ENCODE peak calls at places on chromosome 4, in four cellular contexts. A is cardiac muscle cell; T is heart left ventricle; L is activated CD8-positive, alpha-beta T cell treated with anti-CD3 and anti-CD28 coated beads for 36 hours. B is an unnamed sample.

GRCh38 chr4:52126946-52127345 is 75.8 kb downstream of the SPATA18 start:
- DNase-seq in A (no peak), L (no peak), T (no peak), B (no peak)

GRCh38 chr4:95183656-95184408 is 364.9 kb downstream of the UNC5C start:
- DNase-seq in L (no peak), A (no peak), T (no peak), B (no peak)

GRCh38 chr4:127968565-127968964 is 3.4 kb downstream of the ABHD18 start:
- DNase-seq in L (no peak), T (peak), A (no peak), B (no peak)

GRCh38 chr4:152273343-152273742 is 262.5 kb downstream of the FBXW7 start:
- DNase-seq in A (no peak), T (no peak), L (no peak), B (no peak)

GRCh38 chr4:114386637-114387233 is 211.9 kb upstream of the UGT8 start:
- DNase-seq in A (peak), L (peak), T (no peak), B (peak)

GRCh38 chr4:71559957-71560541 is 221.2 kb downstream of the SLC4A4 start:
- DNase-seq in T (no peak), A (peak), L (no peak), B (no peak)

GRCh38 chr4:123802082-123802658 is 405.6 kb downstream of the SPRY1 start:
- DNase-seq in T (no peak), L (no peak), A (no peak), B (no peak)

GRCh38 chr4:41722171-41722570 is 26.4 kb downstream of the PHOX2B start:
- DNase-seq in T (no peak), A (no peak), L (no peak), B (no peak)

GRCh38 chr4:36979494-36979893 is 265.0 kb upstream of the NWD2 start:
- DNase-seq in A (no peak), L (no peak), T (no peak), B (no peak)

GRCh38 chr4:3324093-3324815 is 31.4 kb downstream of the RGS12 start:
- DNase-seq in L (no peak), T (no peak), A (no peak), B (no peak)

GRCh38 chr4:135371137-135371536 is 1169.5 kb upstream of the PABPC4L start:
- DNase-seq in L (peak), T (no peak), A (no peak), B (no peak)

GRCh38 chr4:2882341-2882740 is 38.7 kb downstream of the ADD1 start:
- DNase-seq in L (no peak), A (no peak), T (no peak), B (no peak)

GRCh38 chr4:158581161-158581560 is 59.5 kb downstream of the RXFP1 start:
- DNase-seq in L (no peak), A (peak), T (no peak), B (no peak)

GRCh38 chr4:109294468-109295020 is 7.9 kb downstream of the COL25A1 start:
- DNase-seq in A (no peak), L (no peak), T (no peak), B (no peak)

GRCh38 chr4:172270421-172270820 is 457.2 kb downstream of the GALNTL6 start:
- DNase-seq in A (no peak), T (no peak), L (no peak), B (no peak)

GRCh38 chr4:114598191-114599121 is at the start of gene UGT8:
- DNase-seq in L (peak), T (no peak), A (peak), B (peak)

GRCh38 chr4:6360385-6360784 is 90.7 kb downstream of the WFS1 start:
- DNase-seq in T (no peak), L (no peak), A (no peak), B (no peak)

GRCh38 chr4:38279650-38280322 is 319.6 kb downstream of the PTTG2 start:
- DNase-seq in A (no peak), T (no peak), L (no peak), B (no peak)

GRCh38 chr4:153471691-153472080 is 5.5 kb downstream of the TMEM131L start:
- DNase-seq in L (peak), T (no peak), A (no peak), B (no peak)

GRCh38 chr4:37095925-37096324 is 148.6 kb upstream of the NWD2 start:
- DNase-seq in A (no peak), L (no peak), T (no peak), B (no peak)

GRCh38 chr4:52376107-52376704 is 282.9 kb downstream of the USP46 start:
- DNase-seq in L (peak), T (peak), A (peak), B (peak)

GRCh38 chr4:84324850-84325249 is 174.2 kb downstream of the NKX6-1 start:
- DNase-seq in L (no peak), A (no peak), T (no peak), B (no peak)

GRCh38 chr4:138952405-138952804 is 63.2 kb upstream of the NOCT start:
- DNase-seq in A (no peak), T (no peak), L (peak), B (no peak)

GRCh38 chr4:108889696-108890475 is 127.0 kb upstream of the ETNPPL start:
- DNase-seq in A (no peak), L (no peak), T (no peak), B (no peak)

GRCh38 chr4:153065286-153065685 is 129.2 kb downstream of the FHDC1 start:
- DNase-seq in T (no peak), L (no peak), A (no peak), B (no peak)

GRCh38 chr4:73668806-73669205 is 48.6 kb upstream of the RASSF6 start:
- DNase-seq in T (no peak), L (no peak), A (peak), B (no peak)

GRCh38 chr4:87783781-87784180 is 15.6 kb upstream of the IBSP start:
- DNase-seq in L (no peak), T (no peak), A (no peak), B (no peak)

GRCh38 chr4:151804821-151805220 is 44.0 kb upstream of the GATB start:
- DNase-seq in T (no peak), L (no peak), A (no peak), B (no peak)

GRCh38 chr4:3399277-3400194 is 42.2 kb upstream of the HGFAC start:
- DNase-seq in L (peak), A (no peak), T (peak), B (no peak)

GRCh38 chr4:38949416-38950051 is 81.9 kb downstream of the FAM114A1 start:
- DNase-seq in A (no peak), T (no peak), L (peak), B (peak)

GRCh38 chr4:24856586-24856985 is 56.3 kb downstream of the CCDC149 start:
- DNase-seq in A (peak), L (no peak), T (peak), B (peak)

GRCh38 chr4:21181716-21182115 is 481.5 kb downstream of the PACRGL start:
- DNase-seq in L (no peak), T (no peak), A (no peak), B (no peak)

GRCh38 chr4:4480685-4481393 is 61.0 kb downstream of the STX18 start:
- DNase-seq in L (no peak), T (no peak), A (no peak), B (no peak)
- TF ChIP-seq CTCF in L (no peak), T (no peak), A (peak), B (peak)

GRCh38 chr4:89868999-89869589 is 25.6 kb upstream of the MMRN1 start:
- DNase-seq in T (no peak), A (peak), L (no peak), B (no peak)
- TF ChIP-seq CTCF in T (peak), A (peak), L (peak), B (no peak)

GRCh38 chr4:101370663-101371210 is 23.4 kb upstream of the PPP3CA start:
- DNase-seq in A (no peak), T (no peak), L (no peak), B (no peak)
- TF ChIP-seq CTCF in A (no peak), T (no peak), L (no peak), B (no peak)

DNA sequence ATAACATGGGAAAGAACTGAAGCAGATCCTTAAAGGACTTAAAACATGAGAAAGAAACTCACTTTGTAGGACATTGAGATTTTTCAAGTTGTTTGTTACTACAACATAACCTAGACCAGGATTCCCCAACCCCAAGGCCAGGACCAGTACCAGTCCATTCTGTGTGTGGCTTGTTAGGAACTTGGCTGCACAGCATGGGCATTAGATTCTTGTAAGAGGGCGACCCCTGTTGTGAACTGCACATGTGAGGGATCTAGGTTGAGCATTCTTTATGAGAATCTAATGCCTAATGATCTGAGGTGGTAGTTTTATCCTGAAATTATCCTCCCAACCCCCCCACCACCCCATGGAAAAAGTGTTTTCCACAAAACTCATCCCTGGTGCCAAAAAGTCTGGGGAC is 566.1 kb downstream of the KCTD8 start:
- DNase-seq in A (no peak), T (no peak), L (no peak), B (no peak)
- TF ChIP-seq CTCF in A (no peak), T (no peak), L (no peak), B (no peak)

GRCh38 chr4:828641-829271 is 2.8 kb upstream of the CPLX1 start:
- DNase-seq in T (no peak), A (peak), L (no peak), B (no peak)
- TF ChIP-seq CTCF in T (no peak), A (peak), L (no peak), B (no peak)

GRCh38 chr4:53374777-53375258 is 2.6 kb upstream of the FIP1L1 start:
- DNase-seq in T (no peak), L (no peak), A (no peak), B (no peak)

GRCh38 chr4:53376900-53377299 is 541 bp upstream of the FIP1L1 start:
- DNase-seq in L (no peak), A (peak), T (no peak), B (no peak)

GRCh38 chr4:53380221-53380620 is 2.8 kb downstream of the FIP1L1 start:
- DNase-seq in T (no peak), L (no peak), A (no peak), B (no peak)

GRCh38 chr4:53378171-53378482 is 686 bp downstream of the FIP1L1 start:
- DNase-seq in A (no peak), T (no peak), L (no peak), B (no peak)

DNA sequence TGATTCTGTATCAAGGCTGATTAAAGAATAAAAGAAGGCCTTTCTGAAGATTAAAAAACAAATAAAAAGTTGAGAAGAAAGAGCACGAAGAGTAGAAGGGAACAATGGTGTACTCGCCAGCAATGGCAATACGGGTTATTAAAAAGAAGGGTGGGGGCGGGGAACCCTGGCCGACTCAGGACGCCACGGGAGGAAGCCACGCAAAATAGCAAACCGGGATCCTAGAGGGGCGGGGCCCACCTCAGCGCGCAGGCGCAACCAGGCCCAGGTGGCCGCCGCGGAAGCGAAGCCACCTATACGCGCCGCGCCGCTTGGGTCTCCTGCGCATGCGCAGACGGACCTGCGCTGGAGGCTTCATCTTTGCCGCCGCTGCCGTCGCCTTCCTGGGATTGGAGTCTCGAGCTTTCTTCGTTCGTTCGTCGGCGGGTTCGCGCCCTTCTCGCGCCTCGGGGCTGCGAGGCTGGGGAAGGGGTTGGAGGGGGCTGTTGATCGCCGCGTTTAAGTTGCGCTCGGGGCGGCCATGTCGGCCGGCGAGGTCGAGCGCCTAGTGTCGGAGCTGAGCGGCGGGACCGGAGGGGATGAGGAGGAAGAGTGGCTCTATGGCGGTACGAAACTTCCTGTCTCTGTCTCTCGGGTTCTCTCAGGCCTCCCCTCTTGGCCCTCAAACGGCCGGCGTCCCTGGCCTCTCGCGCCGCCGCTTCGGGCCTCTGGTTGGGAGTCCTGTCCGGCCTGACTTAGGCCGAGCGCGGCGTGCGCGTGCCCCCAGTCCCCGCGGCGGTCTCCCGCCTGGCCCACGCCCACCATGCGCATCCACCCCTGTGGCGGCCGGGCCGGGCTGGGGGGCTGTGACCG is at the start of gene FIP1L1:
- DNase-seq in A (peak), T (peak), L (peak), B (peak)
- TF ChIP-seq CTCF in A (no peak), T (no peak), L (no peak), B (no peak)

GRCh38 chr4:106803107-106803506 is 233.0 kb downstream of the DKK2 start:
- DNase-seq in L (no peak), A (no peak), T (no peak), B (no peak)

GRCh38 chr4:106810122-106810521 is 226.0 kb downstream of the DKK2 start:
- DNase-seq in L (no peak), A (no peak), T (no peak), B (no peak)

GRCh38 chr4:106806158-106806797 is 229.8 kb downstream of the DKK2 start:
- DNase-seq in T (no peak), L (no peak), A (no peak), B (no peak)

DNA sequence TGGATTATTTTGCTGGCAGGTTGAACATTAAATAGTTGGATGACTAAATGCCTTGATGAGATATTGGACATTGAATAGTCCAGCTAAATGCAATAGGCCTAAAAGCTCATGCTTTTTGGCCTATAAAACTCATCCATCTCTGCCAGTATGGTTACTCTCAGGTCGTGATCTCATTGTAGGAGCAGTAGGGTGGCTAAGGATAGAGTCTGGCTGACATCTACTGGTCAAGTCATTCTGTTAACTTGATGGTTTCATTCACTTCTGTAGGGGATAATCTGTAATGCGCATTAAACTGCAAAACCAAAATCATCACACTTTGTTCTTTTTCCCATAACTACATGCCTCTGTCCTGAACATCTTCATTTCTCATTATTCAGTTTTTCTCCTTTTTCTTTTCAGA is 227.0 kb downstream of the DKK2 start:
- DNase-seq in L (no peak), T (no peak), A (peak), B (no peak)
- TF ChIP-seq CTCF in L (no peak), T (no peak), A (peak), B (no peak)

GRCh38 chr4:76952631-76953587 is 3.4 kb downstream of the SEPTIN11 start:
- DNase-seq in L (no peak), T (no peak), A (no peak), B (no peak)

GRCh38 chr4:76950052-76950845 is 697 bp downstream of the SEPTIN11 start:
- DNase-seq in A (peak), T (peak), L (peak), B (peak)

GRCh38 chr4:76951333-76952033 is 1.9 kb downstream of the SEPTIN11 start:
- DNase-seq in L (no peak), T (no peak), A (peak), B (no peak)

GRCh38 chr4:76950846-76951321 is 1.3 kb downstream of the SEPTIN11 start:
- DNase-seq in A (peak), T (no peak), L (peak), B (peak)

GRCh38 chr4:76952071-76952470 is 2.5 kb downstream of the SEPTIN11 start:
- DNase-seq in T (no peak), L (no peak), A (no peak), B (no peak)
- TF ChIP-seq CTCF in T (no peak), L (no peak), A (no peak), B (no peak)

DNA sequence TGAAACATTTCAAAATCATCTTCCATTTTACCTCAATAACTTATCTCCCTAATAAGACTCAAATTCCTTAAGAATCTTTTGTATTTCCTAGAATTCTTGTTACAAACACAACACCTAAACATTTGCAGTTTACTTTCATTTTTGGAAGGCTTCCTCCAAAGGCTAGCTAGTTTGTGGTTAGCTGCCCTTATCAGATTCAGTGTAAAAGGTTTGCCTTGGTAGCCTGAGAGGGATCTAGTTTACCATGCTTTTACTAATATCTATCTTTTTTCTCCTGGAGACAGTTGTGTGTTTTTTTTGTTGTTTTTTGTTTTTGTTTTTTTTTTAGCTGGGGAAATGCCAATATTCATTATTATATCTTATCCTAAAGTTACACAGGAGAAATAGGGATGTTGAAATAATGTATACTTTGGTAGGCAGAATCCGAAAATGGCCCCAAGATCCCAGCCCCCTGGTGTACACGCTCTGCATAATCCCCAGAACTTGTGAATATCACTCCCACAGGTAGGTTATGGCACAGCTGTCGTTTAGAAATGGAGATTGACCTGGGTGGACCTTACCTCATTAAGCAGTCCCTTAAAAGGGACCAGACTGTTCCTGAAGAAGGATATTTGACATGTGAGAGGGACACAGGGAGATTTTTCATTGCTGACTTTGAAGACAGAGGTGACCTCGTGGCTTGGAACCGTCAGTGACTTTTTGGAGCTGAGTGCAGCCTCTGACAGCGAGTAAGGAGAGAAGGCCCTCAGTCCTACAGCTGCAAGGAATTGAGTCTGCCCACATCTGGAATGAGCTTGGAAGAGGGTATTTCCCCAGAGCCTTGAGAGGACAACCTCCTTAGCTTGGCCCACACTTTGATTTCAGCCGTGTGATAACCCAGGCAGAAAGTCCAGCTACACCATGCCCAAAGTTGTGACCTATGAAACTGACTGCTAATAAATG is 33.4 kb downstream of the SEPTIN11 start:
- DNase-seq in L (no peak), T (no peak), A (peak), B (no peak)
- TF ChIP-seq CTCF in L (no peak), T (no peak), A (peak), B (no peak)